ENCODE peak calls at places on chromosomes 12 and 14, in seven cellular contexts. One of them, this sample, is unnamed.

GRCh38 chr14:105249175-105250007 is 1.1 kb downstream of the BTBD6 start:
- DNase-seq in progenitor cell of endocrine pancreas: peak; percentile 23
- DNase-seq in spleen: no peak
- DNase-seq in H9: peak; percentile 31
- DNase-seq in nephron progenitor cell: no peak
- DNase-seq in thoracic aorta: no peak
- DNase-seq in HCT116: no peak
- DNase-seq in this sample: no peak

GRCh38 chr12:58405363-58405762 is 464.0 kb downstream of the ATP23 start:
- DNase-seq in progenitor cell of endocrine pancreas: no peak
- DNase-seq in spleen: no peak
- DNase-seq in H9: no peak
- DNase-seq in nephron progenitor cell: no peak
- DNase-seq in thoracic aorta: no peak
- DNase-seq in HCT116: no peak
- DNase-seq in this sample: no peak

GRCh38 chr14:77099425-77100167 is 1.5 kb downstream of the CIPC start:
- DNase-seq in progenitor cell of endocrine pancreas: no peak
- DNase-seq in spleen: no peak
- DNase-seq in H9: no peak
- DNase-seq in nephron progenitor cell: no peak
- DNase-seq in thoracic aorta: no peak
- DNase-seq in HCT116: no peak
- DNase-seq in this sample: no peak

GRCh38 chr12:73952304-73952703 is 585.3 kb upstream of the ATXN7L3B start:
- DNase-seq in progenitor cell of endocrine pancreas: no peak
- DNase-seq in spleen: no peak
- DNase-seq in H9: no peak
- DNase-seq in nephron progenitor cell: no peak
- DNase-seq in thoracic aorta: no peak
- DNase-seq in HCT116: no peak
- DNase-seq in this sample: no peak

GRCh38 chr12:49244161-49244560 is 20.7 kb upstream of the TUBA1C start:
- DNase-seq in progenitor cell of endocrine pancreas: no peak
- DNase-seq in spleen: no peak
- DNase-seq in H9: no peak
- DNase-seq in nephron progenitor cell: no peak
- DNase-seq in thoracic aorta: no peak
- DNase-seq in HCT116: no peak
- DNase-seq in this sample: no peak

GRCh38 chr14:21039059-21039422 is 3.1 kb upstream of the RNASE7 start:
- DNase-seq in progenitor cell of endocrine pancreas: no peak
- DNase-seq in spleen: peak; percentile 78
- DNase-seq in H9: peak; percentile 77
- DNase-seq in nephron progenitor cell: no peak
- DNase-seq in thoracic aorta: no peak
- DNase-seq in HCT116: no peak
- DNase-seq in this sample: no peak

GRCh38 chr12:79420146-79420618 is 270.6 kb downstream of the PAWR start:
- DNase-seq in progenitor cell of endocrine pancreas: no peak
- DNase-seq in spleen: no peak
- DNase-seq in H9: no peak
- DNase-seq in nephron progenitor cell: no peak
- DNase-seq in thoracic aorta: no peak
- DNase-seq in HCT116: peak; percentile 45
- DNase-seq in this sample: no peak

GRCh38 chr12:51262758-51263177 is 7.4 kb downstream of the SMAGP start:
- DNase-seq in progenitor cell of endocrine pancreas: no peak
- DNase-seq in spleen: peak; percentile 82
- DNase-seq in H9: peak; percentile 86
- DNase-seq in nephron progenitor cell: peak; percentile 35
- DNase-seq in thoracic aorta: no peak
- DNase-seq in HCT116: peak; percentile 84
- DNase-seq in this sample: no peak

GRCh38 chr12:19530631-19531020 is 91.3 kb downstream of the AEBP2 start:
- DNase-seq in progenitor cell of endocrine pancreas: no peak
- DNase-seq in spleen: no peak
- DNase-seq in H9: no peak
- DNase-seq in nephron progenitor cell: no peak
- DNase-seq in thoracic aorta: no peak
- DNase-seq in HCT116: no peak
- DNase-seq in this sample: no peak

GRCh38 chr12:5556033-5556614 is 124.2 kb downstream of the NTF3 start:
- DNase-seq in progenitor cell of endocrine pancreas: no peak
- DNase-seq in spleen: no peak
- DNase-seq in H9: peak; percentile 72
- DNase-seq in nephron progenitor cell: peak; percentile 31
- DNase-seq in thoracic aorta: no peak
- DNase-seq in HCT116: peak; percentile 6
- DNase-seq in this sample: no peak

GRCh38 chr14:67620217-67620789 is 583 bp downstream of the ARG2 start:
- DNase-seq in progenitor cell of endocrine pancreas: no peak
- DNase-seq in spleen: peak; percentile 68
- DNase-seq in H9: peak; percentile 58
- DNase-seq in nephron progenitor cell: peak; percentile 38
- DNase-seq in thoracic aorta: no peak
- DNase-seq in HCT116: no peak
- DNase-seq in this sample: no peak

GRCh38 chr12:112602150-112602549 is 183.4 kb downstream of the PTPN11 start:
- DNase-seq in progenitor cell of endocrine pancreas: no peak
- DNase-seq in spleen: no peak
- DNase-seq in H9: peak; percentile 63
- DNase-seq in nephron progenitor cell: no peak
- DNase-seq in thoracic aorta: no peak
- DNase-seq in HCT116: no peak
- DNase-seq in this sample: no peak

DNA sequence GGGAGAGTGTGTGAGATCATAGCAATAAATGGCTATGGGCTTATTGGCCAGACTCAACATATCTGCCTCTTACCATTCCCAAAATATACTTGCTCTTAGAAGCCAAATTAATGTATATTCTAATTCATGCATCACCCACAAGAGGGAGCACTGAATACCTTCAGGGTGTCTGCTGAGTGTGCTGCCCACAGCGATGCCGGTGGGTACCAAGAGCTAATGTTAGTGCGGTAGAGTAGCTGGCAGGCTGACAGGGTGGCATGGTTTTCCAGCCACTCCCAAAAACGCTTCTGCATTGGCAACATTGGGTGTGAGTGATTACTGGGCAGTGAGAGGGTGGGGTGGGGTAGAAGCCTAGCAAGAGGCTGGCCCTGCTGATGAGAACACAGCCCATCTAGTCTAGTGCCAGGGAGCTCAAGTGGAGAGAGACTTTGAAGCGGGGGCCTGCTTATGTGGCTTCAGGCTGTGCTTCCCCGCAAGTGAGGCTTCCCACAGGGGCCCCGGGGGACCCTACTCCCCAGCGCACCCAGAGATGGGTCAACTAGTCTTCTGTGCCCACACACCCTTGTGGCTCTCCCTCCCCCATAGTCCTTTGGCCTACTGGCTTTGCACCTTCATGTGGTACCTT is 9.2 kb upstream of the PLEKHD1 start:
- DNase-seq in progenitor cell of endocrine pancreas: no peak
- DNase-seq in spleen: no peak
- DNase-seq in H9: no peak
- DNase-seq in nephron progenitor cell: no peak
- DNase-seq in thoracic aorta: no peak
- DNase-seq in HCT116: no peak
- DNase-seq in this sample: no peak
- TF ChIP-seq CTCF in progenitor cell of endocrine pancreas: peak; percentile 58
- TF ChIP-seq CTCF in spleen: no peak
- TF ChIP-seq CTCF in H9: peak; percentile 65
- TF ChIP-seq CTCF in nephron progenitor cell: peak; percentile 34
- TF ChIP-seq CTCF in thoracic aorta: no peak
- TF ChIP-seq CTCF in HCT116: peak; percentile 58
- TF ChIP-seq CTCF in this sample: peak; percentile 42

DNA sequence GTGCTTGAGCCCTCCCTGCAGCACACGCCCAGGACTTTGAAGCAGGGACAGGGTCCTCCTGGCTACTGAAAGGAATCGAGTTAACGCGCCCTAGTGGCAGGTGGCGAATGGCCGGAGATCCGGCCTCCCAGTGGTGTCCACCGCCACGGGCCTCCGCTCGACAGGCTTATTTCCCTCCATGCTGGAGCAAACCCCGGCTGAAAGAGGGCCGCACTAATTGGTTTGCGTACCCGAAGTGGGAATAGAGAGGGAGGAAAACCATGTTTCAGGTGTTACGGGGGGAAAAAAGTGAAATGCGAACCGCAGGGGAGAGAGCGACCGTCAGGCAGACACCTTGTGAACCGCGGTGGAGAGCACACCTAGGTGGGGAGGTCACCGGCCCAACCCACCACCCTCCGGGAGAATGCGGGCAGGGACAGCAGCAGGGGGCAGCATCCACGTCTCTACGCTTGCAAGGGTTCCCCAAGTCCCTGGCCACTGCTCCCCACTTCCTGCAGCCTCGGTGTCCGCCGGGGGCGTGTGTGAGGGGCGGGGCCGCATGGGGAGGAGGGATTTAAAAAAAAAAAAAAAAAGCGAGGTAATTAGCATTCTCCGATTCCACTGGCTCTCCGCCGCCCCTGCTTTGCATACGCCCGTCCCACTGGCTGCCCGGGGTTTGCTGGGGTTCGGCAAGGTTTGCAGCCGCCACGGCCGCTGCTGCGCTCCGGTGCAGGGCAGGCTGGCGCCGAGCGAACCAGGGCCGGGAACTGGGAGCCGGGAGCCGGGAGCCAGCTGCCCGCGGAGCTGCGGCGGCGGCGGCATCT is 224.6 kb upstream of the CRY1 start:
- DNase-seq in progenitor cell of endocrine pancreas: peak; percentile 82
- DNase-seq in spleen: peak; percentile 93
- DNase-seq in H9: peak; percentile 96
- DNase-seq in nephron progenitor cell: peak; percentile 94
- DNase-seq in thoracic aorta: no peak
- DNase-seq in HCT116: peak; percentile 78
- DNase-seq in this sample: peak; percentile 85
- TF ChIP-seq CTCF in progenitor cell of endocrine pancreas: peak; percentile 57
- TF ChIP-seq CTCF in spleen: peak; percentile 17
- TF ChIP-seq CTCF in H9: peak; percentile 68
- TF ChIP-seq CTCF in nephron progenitor cell: peak; percentile 45
- TF ChIP-seq CTCF in thoracic aorta: no peak
- TF ChIP-seq CTCF in HCT116: peak; percentile 64
- TF ChIP-seq CTCF in this sample: no peak

DNA sequence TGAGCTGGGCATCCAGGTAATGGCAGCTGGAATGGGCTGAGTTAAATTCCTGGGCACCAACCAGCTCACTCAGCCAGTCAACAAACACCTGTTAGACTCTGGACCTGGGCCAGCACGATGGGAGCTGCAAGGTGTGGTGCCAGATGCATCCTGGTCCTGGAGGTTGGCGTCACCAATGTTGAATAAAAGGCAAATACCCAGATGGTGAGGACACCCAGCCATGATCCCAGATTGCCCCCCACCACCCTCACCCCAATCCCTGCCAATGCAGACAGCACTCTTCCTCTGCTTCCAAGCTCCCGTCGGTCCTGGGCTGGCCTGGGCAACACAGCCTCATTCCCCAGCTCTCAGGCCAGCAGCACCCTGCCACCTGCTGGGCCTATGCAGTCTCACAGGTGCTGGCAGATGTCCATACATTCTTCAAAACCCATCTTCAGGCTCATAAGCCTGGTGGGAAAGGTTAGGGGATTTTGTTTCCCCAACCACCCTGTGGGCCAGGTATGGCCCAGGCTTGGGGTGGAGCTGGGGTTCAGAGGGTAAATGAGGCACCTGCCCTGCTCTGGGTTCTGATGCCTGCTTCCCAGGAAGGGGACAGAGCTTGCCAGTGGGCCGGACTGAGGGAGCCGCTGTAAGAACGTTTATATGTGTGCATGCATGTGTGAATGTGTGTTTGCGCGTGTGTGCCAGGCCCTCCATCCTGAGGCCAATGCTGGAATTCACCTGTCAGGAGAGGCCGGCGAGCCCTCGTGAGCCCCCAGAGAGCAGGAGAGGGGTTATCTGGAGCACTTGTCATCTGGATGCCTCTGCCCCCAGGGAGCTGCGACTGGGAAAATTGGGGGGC is 58.0 kb downstream of the LGMN start:
- DNase-seq in progenitor cell of endocrine pancreas: peak; percentile 22
- DNase-seq in spleen: peak; percentile 73
- DNase-seq in H9: peak; percentile 52
- DNase-seq in nephron progenitor cell: peak; percentile 36
- DNase-seq in thoracic aorta: no peak
- DNase-seq in HCT116: peak; percentile 59
- DNase-seq in this sample: no peak
- TF ChIP-seq CTCF in progenitor cell of endocrine pancreas: peak; percentile 68
- TF ChIP-seq CTCF in spleen: peak; percentile 37
- TF ChIP-seq CTCF in H9: peak; percentile 46
- TF ChIP-seq CTCF in nephron progenitor cell: peak; percentile 46
- TF ChIP-seq CTCF in thoracic aorta: peak; percentile 22
- TF ChIP-seq CTCF in HCT116: peak; percentile 94
- TF ChIP-seq CTCF in this sample: no peak

DNA sequence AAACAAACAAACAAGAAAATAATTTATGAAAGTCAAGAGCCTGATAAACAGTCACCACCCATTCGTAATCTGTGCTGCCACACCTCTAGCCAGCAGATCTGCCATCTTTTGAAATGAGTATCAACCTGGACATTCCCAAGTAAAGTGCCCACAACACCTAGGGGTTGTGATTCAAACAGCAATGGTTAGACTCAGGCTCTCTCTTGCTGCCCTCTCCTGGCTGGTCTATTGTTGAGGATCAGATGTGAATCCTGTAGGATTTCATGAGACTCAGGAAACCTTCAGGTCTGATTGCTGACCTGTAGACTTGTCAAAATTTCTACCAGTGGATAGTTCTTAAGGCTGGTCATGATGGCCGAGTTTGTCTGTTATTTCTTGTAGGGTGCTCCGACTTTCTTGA is 26.8 kb downstream of the DGLUCY start:
- DNase-seq in progenitor cell of endocrine pancreas: no peak
- DNase-seq in spleen: no peak
- DNase-seq in H9: peak; percentile 70
- DNase-seq in nephron progenitor cell: no peak
- DNase-seq in thoracic aorta: no peak
- DNase-seq in HCT116: peak; percentile 41
- DNase-seq in this sample: no peak
- TF ChIP-seq CTCF in progenitor cell of endocrine pancreas: peak; percentile 47
- TF ChIP-seq CTCF in spleen: peak; percentile 5
- TF ChIP-seq CTCF in H9: peak; percentile 78
- TF ChIP-seq CTCF in nephron progenitor cell: no peak
- TF ChIP-seq CTCF in thoracic aorta: no peak
- TF ChIP-seq CTCF in HCT116: peak; percentile 74
- TF ChIP-seq CTCF in this sample: no peak

GRCh38 chr12:104152691-104153241 is 14.8 kb upstream of the NFYB start:
- DNase-seq in progenitor cell of endocrine pancreas: no peak
- DNase-seq in spleen: no peak
- DNase-seq in H9: peak; percentile 29
- DNase-seq in nephron progenitor cell: no peak
- DNase-seq in thoracic aorta: no peak
- DNase-seq in HCT116: no peak
- DNase-seq in this sample: no peak

GRCh38 chr12:104142543-104142942 is 4.5 kb upstream of the NFYB start:
- DNase-seq in progenitor cell of endocrine pancreas: no peak
- DNase-seq in spleen: no peak
- DNase-seq in H9: no peak
- DNase-seq in nephron progenitor cell: no peak
- DNase-seq in thoracic aorta: no peak
- DNase-seq in HCT116: no peak
- DNase-seq in this sample: no peak

GRCh38 chr12:104143918-104144317 is 5.9 kb upstream of the NFYB start:
- DNase-seq in progenitor cell of endocrine pancreas: no peak
- DNase-seq in spleen: no peak
- DNase-seq in H9: no peak
- DNase-seq in nephron progenitor cell: no peak
- DNase-seq in thoracic aorta: no peak
- DNase-seq in HCT116: no peak
- DNase-seq in this sample: no peak

GRCh38 chr12:104143002-104143401 is 5.0 kb upstream of the NFYB start:
- DNase-seq in progenitor cell of endocrine pancreas: no peak
- DNase-seq in spleen: no peak
- DNase-seq in H9: no peak
- DNase-seq in nephron progenitor cell: no peak
- DNase-seq in thoracic aorta: no peak
- DNase-seq in HCT116: no peak
- DNase-seq in this sample: no peak

GRCh38 chr12:104147346-104147745 is 9.3 kb upstream of the NFYB start:
- DNase-seq in progenitor cell of endocrine pancreas: no peak
- DNase-seq in spleen: no peak
- DNase-seq in H9: no peak
- DNase-seq in nephron progenitor cell: no peak
- DNase-seq in thoracic aorta: no peak
- DNase-seq in HCT116: no peak
- DNase-seq in this sample: no peak
- TF ChIP-seq CTCF in progenitor cell of endocrine pancreas: no peak
- TF ChIP-seq CTCF in spleen: no peak
- TF ChIP-seq CTCF in H9: no peak
- TF ChIP-seq CTCF in nephron progenitor cell: no peak
- TF ChIP-seq CTCF in thoracic aorta: no peak
- TF ChIP-seq CTCF in HCT116: no peak
- TF ChIP-seq CTCF in this sample: no peak